ENCODE peak calls at places on chromosome 6, in ten cellular contexts. Y, J, V, X, H, P, G, Q, N and S are unnamed samples.

GRCh38 chr6:142537612-142538478 is 236.0 kb downstream of the ADGRG6 start:
- DNase-seq in P (peak), V (no peak), H (peak), N (no peak), X (peak), J (peak), Q (no peak), Y (no peak), G (peak), S (peak)

GRCh38 chr6:13457577-13457976 is 29.8 kb downstream of the GFOD1 start:
- DNase-seq in P (no peak), Q (no peak), V (no peak), N (no peak), Y (no peak), J (no peak), G (peak), X (no peak), H (no peak), S (no peak)

GRCh38 chr6:113464959-113465358 is 392.2 kb upstream of the MARCKS start:
- DNase-seq in H (peak), J (peak), P (no peak), G (peak), V (no peak), Q (no peak), N (no peak), Y (no peak), X (no peak), S (no peak)

GRCh38 chr6:168078943-168079405 is at the start of gene FRMD1:
- DNase-seq in X (no peak), V (no peak), H (no peak), J (no peak), Q (no peak), N (no peak), G (no peak), Y (no peak), P (no peak), S (no peak)

GRCh38 chr6:132190097-132190814 is 211.0 kb downstream of the MOXD1 start:
- DNase-seq in V (no peak), H (peak), Q (no peak), P (no peak), G (peak), N (no peak), X (no peak), Y (no peak), J (peak), S (no peak)

GRCh38 chr6:139595183-139595582 is 220.7 kb upstream of the CITED2 start:
- DNase-seq in V (no peak), G (peak), J (peak), Q (no peak), N (no peak), H (peak), X (no peak), P (peak), Y (no peak), S (no peak)

GRCh38 chr6:121984956-121985355 is 414.5 kb upstream of the HSF2 start:
- DNase-seq in X (no peak), P (no peak), H (no peak), N (no peak), G (no peak), V (no peak), J (no peak), Q (no peak), Y (no peak), S (no peak)

GRCh38 chr6:31114540-31114876 is at the start of gene PSORS1C1:
- DNase-seq in Q (no peak), N (no peak), V (no peak), H (peak), Y (no peak), G (peak), J (peak), X (no peak), P (no peak), S (no peak)

GRCh38 chr6:137353346-137353745 is 134.2 kb upstream of the IFNGR1 start:
- DNase-seq in H (no peak), Q (no peak), Y (no peak), X (no peak), V (no peak), P (no peak), N (no peak), J (no peak), G (peak), S (peak)

GRCh38 chr6:93423542-93423941 is 4.2 kb upstream of the EPHA7 start:
- DNase-seq in P (peak), X (peak), G (peak), N (peak), Y (no peak), H (no peak), Q (no peak), V (no peak), J (peak), S (peak)

GRCh38 chr6:116922853-116923548 is 46.0 kb downstream of the RFX6 start:
- DNase-seq in Y (no peak), G (no peak), H (no peak), P (no peak), V (no peak), Q (no peak), N (no peak), X (no peak), J (no peak), S (no peak)

GRCh38 chr6:101630956-101631355 is 237.4 kb downstream of the GRIK2 start:
- DNase-seq in P (no peak), N (no peak), Q (no peak), H (no peak), X (no peak), G (no peak), Y (no peak), J (no peak), V (no peak), S (no peak)

GRCh38 chr6:2687456-2687855 is 63.3 kb downstream of the MYLK4 start:
- DNase-seq in V (no peak), Q (no peak), J (no peak), X (no peak), H (no peak), N (no peak), P (no peak), G (no peak), Y (no peak), S (no peak)

GRCh38 chr6:166286831-166287271 is 21.3 kb downstream of the PRR18 start:
- DNase-seq in Y (no peak), H (no peak), Q (no peak), P (no peak), J (no peak), N (no peak), V (peak), X (no peak), G (no peak), S (peak)

GRCh38 chr6:16576391-16577368 is 184.6 kb downstream of the ATXN1 start:
- DNase-seq in G (no peak), X (no peak), J (peak), P (peak), Q (no peak), N (no peak), H (no peak), V (no peak), Y (no peak), S (no peak)

GRCh38 chr6:36633915-36634314 is 39.8 kb downstream of the SRSF3 start:
- DNase-seq in V (no peak), J (peak), Y (no peak), N (peak), Q (no peak), H (peak), G (peak), X (peak), P (peak), S (no peak)

GRCh38 chr6:140193269-140193668 is 818.8 kb upstream of the CITED2 start:
- DNase-seq in X (no peak), V (no peak), J (no peak), G (no peak), Q (no peak), N (no peak), H (no peak), P (peak), Y (no peak), S (peak)

GRCh38 chr6:75279418-75279817 is 5.2 kb downstream of the TMEM30A start:
- DNase-seq in G (no peak), Y (no peak), J (no peak), X (no peak), N (no peak), H (no peak), Q (no peak), V (no peak), P (no peak), S (no peak)

GRCh38 chr6:162078126-162078525 is 649.4 kb downstream of the PRKN start:
- DNase-seq in J (no peak), X (no peak), Y (no peak), Q (no peak), G (no peak), H (no peak), V (no peak), N (no peak), P (no peak), S (no peak)

GRCh38 chr6:132147530-132148011 is 196.4 kb upstream of the CCN2 start:
- DNase-seq in X (no peak), V (no peak), N (no peak), Q (no peak), H (peak), J (peak), G (peak), P (no peak), Y (no peak), S (no peak)

GRCh38 chr6:138004423-138005287 is 102.6 kb downstream of the PERP start:
- DNase-seq in J (peak), X (peak), Y (no peak), Q (no peak), P (peak), H (peak), N (peak), V (peak), G (peak), S (peak)

GRCh38 chr6:122154912-122155516 is 244.4 kb upstream of the HSF2 start:
- DNase-seq in X (no peak), Q (no peak), N (no peak), J (no peak), P (no peak), H (no peak), V (no peak), G (no peak), Y (no peak), S (no peak)

GRCh38 chr6:142728367-142728766 is 216.6 kb downstream of the HIVEP2 start:
- DNase-seq in P (peak), V (no peak), Q (no peak), N (no peak), G (no peak), J (no peak), H (no peak), X (no peak), Y (no peak), S (no peak)

GRCh38 chr6:18823782-18824386 is 436.7 kb downstream of the RNF144B start:
- DNase-seq in J (peak), P (peak), X (no peak), G (peak), Q (peak), V (no peak), Y (no peak), N (no peak), H (peak), S (peak)

GRCh38 chr6:107443066-107443903 is 16.1 kb downstream of the PDSS2 start:
- DNase-seq in X (no peak), N (no peak), P (no peak), H (no peak), G (peak), J (peak), Q (no peak), Y (no peak), V (no peak), S (no peak)

GRCh38 chr6:142821860-142822259 is 123.1 kb downstream of the HIVEP2 start:
- DNase-seq in Q (no peak), G (no peak), J (no peak), P (no peak), H (peak), X (no peak), V (no peak), Y (no peak), N (no peak), S (no peak)